ENCODE peak calls at places on chromosomes 5 and 9, in nine cellular contexts. C is fibroblast of mammary gland, N is left ventricle myocardium inferior, H is hepatocyte, F is AG10803, S is Calu3, Q is heart left ventricle, W is lung, Z is breast epithelium. M is an unnamed sample.

GRCh38 chr5:177607452-177608192 is 7.7 kb downstream of the B4GALT7 start:
- DNase-seq in C (peak; percentile 79), N (peak; percentile 69), H (peak; percentile 94), F (peak; percentile 77), S (peak; percentile 90), Q (peak; percentile 65), W (peak; percentile 79), Z (peak; percentile 34), M (peak; percentile 86)

GRCh38 chr9:14585730-14586473 is 107.3 kb downstream of the ZDHHC21 start:
- DNase-seq in C (no peak), N (no peak), H (no peak), F (no peak), S (no peak), Q (no peak), W (no peak), Z (no peak), M (no peak)

GRCh38 chr5:102080288-102080687 is 215.8 kb downstream of the SLCO4C1 start:
- DNase-seq in C (no peak), N (no peak), H (no peak), F (no peak), S (no peak), Q (no peak), W (no peak), Z (no peak), M (no peak)

GRCh38 chr9:92669890-92670708 is at the start of gene IPPK:
- DNase-seq in C (peak; percentile 99), N (peak; percentile 99), H (peak; percentile 100), F (peak; percentile 98), S (peak; percentile 94), Q (peak; percentile 98), W (peak; percentile 98), Z (peak; percentile 97), M (peak; percentile 96)

GRCh38 chr5:160793500-160793899 is 58.5 kb downstream of the ATP10B start:
- DNase-seq in C (no peak), N (no peak), H (no peak), F (no peak), S (no peak), Q (no peak), W (no peak), Z (no peak), M (no peak)

GRCh38 chr9:22141906-22142305 is 132.8 kb upstream of the CDKN2B start:
- DNase-seq in C (peak; percentile 48), N (no peak), H (peak; percentile 12), F (no peak), S (peak; percentile 52), Q (peak; percentile 29), W (no peak), Z (no peak), M (no peak)

GRCh38 chr5:33228149-33228548 is 212.6 kb upstream of the TARS1 start:
- DNase-seq in C (no peak), N (no peak), H (no peak), F (peak; percentile 50), S (no peak), Q (no peak), W (no peak), Z (no peak), M (no peak)

GRCh38 chr9:13351768-13352386 is 72.4 kb upstream of the MPDZ start:
- DNase-seq in C (peak; percentile 74), N (no peak), H (peak; percentile 70), F (peak; percentile 74), S (no peak), Q (peak; percentile 24), W (no peak), Z (no peak), M (no peak)

GRCh38 chr9:133693116-133693515 is 45.0 kb downstream of the SARDH start:
- DNase-seq in C (no peak), N (peak; percentile 7), H (no peak), F (no peak), S (no peak), Q (no peak), W (no peak), Z (no peak), M (no peak)

GRCh38 chr5:148011407-148012124 is 52.2 kb upstream of the SPINK5 start:
- DNase-seq in C (peak; percentile 87), N (no peak), H (peak; percentile 19), F (peak; percentile 16), S (peak; percentile 74), Q (no peak), W (no peak), Z (no peak), M (no peak)

GRCh38 chr5:143837306-143837848 is 25.4 kb downstream of the HMHB1 start:
- DNase-seq in C (peak; percentile 82), N (no peak), H (peak; percentile 54), F (peak; percentile 89), S (no peak), Q (no peak), W (no peak), Z (no peak), M (no peak)

GRCh38 chr9:137580958-137581331 is 2.2 kb upstream of the DPH7 start:
- DNase-seq in C (no peak), N (no peak), H (no peak), F (no peak), S (no peak), Q (no peak), W (no peak), Z (no peak), M (no peak)

GRCh38 chr9:137583347-137583746 is 4.6 kb upstream of the DPH7 start:
- DNase-seq in C (no peak), N (no peak), H (no peak), F (no peak), S (no peak), Q (no peak), W (no peak), Z (no peak), M (no peak)

GRCh38 chr9:137581361-137582285 is 2.9 kb upstream of the DPH7 start:
- DNase-seq in C (no peak), N (no peak), H (no peak), F (no peak), S (no peak), Q (no peak), W (no peak), Z (no peak), M (no peak)

GRCh38 chr9:137583957-137584356 is 5.2 kb upstream of the DPH7 start:
- DNase-seq in C (no peak), N (no peak), H (no peak), F (no peak), S (no peak), Q (no peak), W (no peak), Z (no peak), M (no peak)

DNA sequence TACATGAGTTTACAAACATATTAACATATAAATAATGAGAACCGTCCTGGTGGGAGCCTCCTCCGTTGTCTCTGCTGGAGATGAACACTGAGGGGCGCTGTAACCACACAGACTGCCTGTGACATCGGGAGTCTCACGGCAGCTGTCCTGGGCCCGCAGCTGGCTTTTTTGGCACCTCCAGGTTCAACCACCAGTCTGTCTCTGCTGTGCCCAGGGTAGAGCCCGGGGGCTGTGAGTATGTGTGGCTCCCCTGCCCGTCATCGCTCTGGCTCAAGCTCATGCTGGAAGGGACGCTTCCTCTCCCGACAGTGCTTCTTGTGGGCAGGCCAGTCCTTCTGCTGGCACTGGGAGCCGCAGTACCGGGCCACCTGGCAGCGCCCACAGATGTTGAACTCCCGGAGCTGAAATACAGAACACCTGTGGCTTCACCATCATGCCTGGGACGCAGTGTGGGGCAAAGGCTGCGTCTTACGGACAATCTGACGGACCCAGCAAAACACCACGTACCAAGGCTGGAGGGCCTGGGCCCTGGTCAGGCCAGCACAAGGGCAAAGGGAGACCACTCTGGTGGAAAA is 3.6 kb upstream of the DPH7 start:
- DNase-seq in C (peak; percentile 37), N (no peak), H (no peak), F (no peak), S (no peak), Q (no peak), W (no peak), Z (no peak), M (no peak)
- TF ChIP-seq CTCF in C (peak; percentile 33), N (peak; percentile 36), H (peak; percentile 29), F (peak; percentile 22), S (no peak), Q (peak; percentile 10), W (no peak), Z (no peak), M (peak; percentile 37)

DNA sequence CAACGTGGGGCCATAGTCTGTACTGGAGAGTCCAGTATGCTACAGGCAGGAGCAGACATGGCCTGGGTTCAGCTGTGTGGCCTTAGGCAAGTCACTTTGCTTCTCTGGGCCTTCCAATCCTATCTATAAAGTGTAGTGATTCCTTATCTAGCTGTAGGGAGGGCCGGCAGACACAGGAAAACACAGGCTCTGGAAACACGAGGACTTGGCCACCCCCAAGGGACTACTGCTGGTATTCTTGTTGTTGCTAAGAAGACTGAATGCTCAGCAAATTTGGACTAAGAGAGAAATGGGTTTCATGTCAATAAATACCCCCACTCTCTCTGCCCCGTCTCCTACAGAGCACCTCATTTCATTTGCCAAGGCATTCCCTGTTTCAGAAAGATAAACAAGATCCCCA is 105.9 kb downstream of the GABBR2 start:
- DNase-seq in C (no peak), N (no peak), H (no peak), F (no peak), S (no peak), Q (no peak), W (no peak), Z (no peak), M (no peak)
- TF ChIP-seq CTCF in C (no peak), N (no peak), H (no peak), F (no peak), S (no peak), Q (no peak), W (no peak), Z (no peak), M (no peak)

GRCh38 chr5:10502130-10502529 is 60.5 kb downstream of the ROPN1L start:
- DNase-seq in C (no peak), N (no peak), H (no peak), F (no peak), S (no peak), Q (no peak), W (no peak), Z (no peak), M (no peak)
- TF ChIP-seq CTCF in C (no peak), N (no peak), H (no peak), F (no peak), S (no peak), Q (no peak), W (no peak), Z (no peak), M (no peak)

GRCh38 chr9:20529837-20530236 is 92.5 kb downstream of the MLLT3 start:
- DNase-seq in C (no peak), N (no peak), H (no peak), F (no peak), S (no peak), Q (no peak), W (no peak), Z (no peak), M (no peak)

GRCh38 chr9:20526500-20527319 is 95.6 kb downstream of the MLLT3 start:
- DNase-seq in C (no peak), N (no peak), H (no peak), F (peak; percentile 44), S (no peak), Q (no peak), W (no peak), Z (no peak), M (no peak)

GRCh38 chr9:20528253-20528652 is 94.0 kb downstream of the MLLT3 start:
- DNase-seq in C (no peak), N (no peak), H (no peak), F (no peak), S (no peak), Q (no peak), W (no peak), Z (no peak), M (no peak)

DNA sequence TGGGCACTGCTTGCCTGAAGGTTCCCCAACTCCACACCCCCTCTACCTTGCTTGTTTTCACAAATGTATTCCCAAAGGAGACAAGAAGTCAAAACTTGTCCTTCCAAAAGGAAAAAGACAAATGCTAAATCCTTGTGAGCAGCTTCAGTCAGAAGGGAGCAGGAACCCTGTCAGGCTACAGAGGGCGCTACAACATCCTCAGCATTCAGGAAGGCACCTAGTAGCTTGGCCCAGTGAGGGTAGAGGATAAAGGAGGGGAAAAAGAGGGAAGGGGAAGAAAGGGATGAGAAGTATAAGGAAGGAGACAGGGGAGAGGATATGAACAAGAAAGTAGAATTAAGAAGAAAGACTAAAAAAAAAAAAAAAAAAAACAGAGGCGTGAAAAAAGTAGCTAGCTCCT is 97.5 kb downstream of the MLLT3 start:
- DNase-seq in C (peak; percentile 22), N (no peak), H (no peak), F (no peak), S (peak; percentile 9), Q (no peak), W (no peak), Z (no peak), M (no peak)
- TF ChIP-seq CTCF in C (peak; percentile 49), N (peak; percentile 16), H (no peak), F (peak; percentile 14), S (no peak), Q (no peak), W (no peak), Z (no peak), M (peak; percentile 27)